ENCODE peak calls at places on chromosomes 3 and 15, in four cellular contexts. E is RWPE1, M is ELR, Y is NCI-H446. F is an unnamed sample.

GRCh38 chr3:132553811-132554210 is 43.3 kb upstream of the ACKR4 start:
- DNase-seq in Y (no peak), E (no peak), M (no peak), F (no peak)

GRCh38 chr3:194135806-194136518 is at the start of gene HES1:
- DNase-seq in M (peak), E (peak), Y (peak), F (peak)

GRCh38 chr3:31926543-31926942 is 54.5 kb downstream of the OSBPL10 start:
- DNase-seq in E (no peak), Y (no peak), M (no peak), F (no peak)

GRCh38 chr3:96863129-96863740 is 48.8 kb downstream of the EPHA6 start:
- DNase-seq in E (peak), Y (peak), M (peak), F (peak)

GRCh38 chr15:29596266-29596665 is 226.0 kb downstream of the TJP1 start:
- DNase-seq in M (peak), Y (no peak), E (peak), F (peak)

GRCh38 chr3:88059380-88060160 is 515 bp downstream of the ZNF654 start:
- DNase-seq in Y (no peak), E (peak), M (peak), F (peak)

GRCh38 chr3:116777181-116777840 is 67.7 kb downstream of the TUSC7 start:
- DNase-seq in Y (no peak), M (peak), E (no peak), F (no peak)

GRCh38 chr3:154120903-154121235 is 321 bp upstream of the ARHGEF26 start:
- DNase-seq in E (no peak), Y (no peak), M (no peak), F (peak)

GRCh38 chr3:34067442-34068130 is 269.2 kb downstream of the PDCD6IP start:
- DNase-seq in M (no peak), E (no peak), Y (no peak), F (no peak)

F was measured in RKO.